ENCODE peak calls at places on chromosomes 5 and 9, in five cellular contexts. One of them, this sample, is unnamed.

GRCh38 chr5:109413463-109413862 is 3.7 kb upstream of the PJA2 start:
- DNase-seq in retina: peak; percentile 24
- DNase-seq in endothelial cell: no peak
- DNase-seq in activated T-helper 1 cell treated with anti-CD3 and anti-CD28 coated beads, Interleukin-12 subunit alpha, Interleukin-12 subunit beta, Interleukin-2, Interleukin-4 antibody, amounts not matched to agents 30 ng/mL and 10 ng/mL and 1 ng/mL, durations not matched to agents 14 hours and 24 hours and 36 hours: no peak
- DNase-seq in NCI-H2029: peak; percentile 5
- DNase-seq in this sample: no peak

GRCh38 chr9:36543916-36544315 is 28.8 kb upstream of the MELK start:
- DNase-seq in retina: no peak
- DNase-seq in endothelial cell: no peak
- DNase-seq in activated T-helper 1 cell treated with anti-CD3 and anti-CD28 coated beads, Interleukin-12 subunit alpha, Interleukin-12 subunit beta, Interleukin-2, Interleukin-4 antibody, amounts not matched to agents 30 ng/mL and 10 ng/mL and 1 ng/mL, durations not matched to agents 14 hours and 24 hours and 36 hours: no peak
- DNase-seq in NCI-H2029: no peak
- DNase-seq in this sample: no peak

GRCh38 chr5:119019431-119020348 is 31.3 kb upstream of the DTWD2 start:
- DNase-seq in retina: no peak
- DNase-seq in endothelial cell: no peak
- DNase-seq in activated T-helper 1 cell treated with anti-CD3 and anti-CD28 coated beads, Interleukin-12 subunit alpha, Interleukin-12 subunit beta, Interleukin-2, Interleukin-4 antibody, amounts not matched to agents 30 ng/mL and 10 ng/mL and 1 ng/mL, durations not matched to agents 14 hours and 24 hours and 36 hours: no peak
- DNase-seq in NCI-H2029: no peak
- DNase-seq in this sample: no peak

GRCh38 chr9:122095010-122095767 is 2.1 kb upstream of the TTLL11 start:
- DNase-seq in retina: peak; percentile 65
- DNase-seq in endothelial cell: peak; percentile 62
- DNase-seq in activated T-helper 1 cell treated with anti-CD3 and anti-CD28 coated beads, Interleukin-12 subunit alpha, Interleukin-12 subunit beta, Interleukin-2, Interleukin-4 antibody, amounts not matched to agents 30 ng/mL and 10 ng/mL and 1 ng/mL, durations not matched to agents 14 hours and 24 hours and 36 hours: peak; percentile 35
- DNase-seq in NCI-H2029: no peak
- DNase-seq in this sample: peak; percentile 63

GRCh38 chr5:151580858-151581257 is 10.3 kb downstream of the FAT2 start:
- DNase-seq in retina: no peak
- DNase-seq in endothelial cell: no peak
- DNase-seq in activated T-helper 1 cell treated with anti-CD3 and anti-CD28 coated beads, Interleukin-12 subunit alpha, Interleukin-12 subunit beta, Interleukin-2, Interleukin-4 antibody, amounts not matched to agents 30 ng/mL and 10 ng/mL and 1 ng/mL, durations not matched to agents 14 hours and 24 hours and 36 hours: no peak
- DNase-seq in NCI-H2029: no peak
- DNase-seq in this sample: no peak

GRCh38 chr9:117815315-117815714 is 111.1 kb downstream of the TLR4 start:
- DNase-seq in retina: no peak
- DNase-seq in endothelial cell: no peak
- DNase-seq in activated T-helper 1 cell treated with anti-CD3 and anti-CD28 coated beads, Interleukin-12 subunit alpha, Interleukin-12 subunit beta, Interleukin-2, Interleukin-4 antibody, amounts not matched to agents 30 ng/mL and 10 ng/mL and 1 ng/mL, durations not matched to agents 14 hours and 24 hours and 36 hours: no peak
- DNase-seq in NCI-H2029: no peak
- DNase-seq in this sample: no peak

GRCh38 chr9:130834371-130835311 is at the start of gene ABL1:
- DNase-seq in retina: peak; percentile 91
- DNase-seq in endothelial cell: peak; percentile 70
- DNase-seq in activated T-helper 1 cell treated with anti-CD3 and anti-CD28 coated beads, Interleukin-12 subunit alpha, Interleukin-12 subunit beta, Interleukin-2, Interleukin-4 antibody, amounts not matched to agents 30 ng/mL and 10 ng/mL and 1 ng/mL, durations not matched to agents 14 hours and 24 hours and 36 hours: peak; percentile 29
- DNase-seq in NCI-H2029: peak; percentile 63
- DNase-seq in this sample: peak; percentile 65

GRCh38 chr9:127968046-127968445 is 12.7 kb downstream of the EEIG1 start:
- DNase-seq in retina: no peak
- DNase-seq in endothelial cell: no peak
- DNase-seq in activated T-helper 1 cell treated with anti-CD3 and anti-CD28 coated beads, Interleukin-12 subunit alpha, Interleukin-12 subunit beta, Interleukin-2, Interleukin-4 antibody, amounts not matched to agents 30 ng/mL and 10 ng/mL and 1 ng/mL, durations not matched to agents 14 hours and 24 hours and 36 hours: no peak
- DNase-seq in NCI-H2029: peak; percentile 25
- DNase-seq in this sample: no peak

GRCh38 chr9:4131946-4132345 is 167.9 kb downstream of the GLIS3 start:
- DNase-seq in retina: no peak
- DNase-seq in endothelial cell: no peak
- DNase-seq in activated T-helper 1 cell treated with anti-CD3 and anti-CD28 coated beads, Interleukin-12 subunit alpha, Interleukin-12 subunit beta, Interleukin-2, Interleukin-4 antibody, amounts not matched to agents 30 ng/mL and 10 ng/mL and 1 ng/mL, durations not matched to agents 14 hours and 24 hours and 36 hours: no peak
- DNase-seq in NCI-H2029: no peak
- DNase-seq in this sample: no peak

GRCh38 chr5:44993286-44993685 is 184.5 kb downstream of the MRPS30 start:
- DNase-seq in retina: no peak
- DNase-seq in endothelial cell: no peak
- DNase-seq in activated T-helper 1 cell treated with anti-CD3 and anti-CD28 coated beads, Interleukin-12 subunit alpha, Interleukin-12 subunit beta, Interleukin-2, Interleukin-4 antibody, amounts not matched to agents 30 ng/mL and 10 ng/mL and 1 ng/mL, durations not matched to agents 14 hours and 24 hours and 36 hours: no peak
- DNase-seq in NCI-H2029: no peak
- DNase-seq in this sample: no peak

GRCh38 chr9:16619341-16619740 is 251.1 kb downstream of the BNC2 start:
- DNase-seq in retina: no peak
- DNase-seq in endothelial cell: no peak
- DNase-seq in activated T-helper 1 cell treated with anti-CD3 and anti-CD28 coated beads, Interleukin-12 subunit alpha, Interleukin-12 subunit beta, Interleukin-2, Interleukin-4 antibody, amounts not matched to agents 30 ng/mL and 10 ng/mL and 1 ng/mL, durations not matched to agents 14 hours and 24 hours and 36 hours: no peak
- DNase-seq in NCI-H2029: no peak
- DNase-seq in this sample: no peak

This sample was measured in WTC11.